ENCODE peak calls at places on chromosome 1, in six cellular contexts. One of them, this sample, is unnamed.

GRCh38 chr1:157101196-157101595 is 1.6 kb upstream of the ETV3L start:
- DNase-seq in NCI-H2029 treated with DMSO at 0.1 percent for 48 hours: no peak
- DNase-seq in neural crest cell: no peak
- DNase-seq in fibroblast of lung: no peak
- DNase-seq in nephron progenitor cell: no peak
- DNase-seq in stimulated activated effector memory CD8-positive, alpha-beta T cell treated with anti-CD3 and anti-CD28 coated beads, Interleukin-12 subunit alpha, Interleukin-12 subunit beta, amount 100 ng/mL, for 72 hours: no peak
- DNase-seq in this sample: no peak

GRCh38 chr1:175893192-175893591 is 149.8 kb upstream of the TNR start:
- DNase-seq in NCI-H2029 treated with DMSO at 0.1 percent for 48 hours: no peak
- DNase-seq in neural crest cell: no peak
- DNase-seq in fibroblast of lung: no peak
- DNase-seq in nephron progenitor cell: no peak
- DNase-seq in stimulated activated effector memory CD8-positive, alpha-beta T cell treated with anti-CD3 and anti-CD28 coated beads, Interleukin-12 subunit alpha, Interleukin-12 subunit beta, amount 100 ng/mL, for 72 hours: no peak
- DNase-seq in this sample: no peak

GRCh38 chr1:41152622-41153044 is 89.5 kb downstream of the SCMH1 start:
- DNase-seq in NCI-H2029 treated with DMSO at 0.1 percent for 48 hours: no peak
- DNase-seq in neural crest cell: no peak
- DNase-seq in fibroblast of lung: peak; percentile 97
- DNase-seq in nephron progenitor cell: no peak
- DNase-seq in stimulated activated effector memory CD8-positive, alpha-beta T cell treated with anti-CD3 and anti-CD28 coated beads, Interleukin-12 subunit alpha, Interleukin-12 subunit beta, amount 100 ng/mL, for 72 hours: no peak
- DNase-seq in this sample: peak; percentile 2

GRCh38 chr1:116375884-116376733 is 3.1 kb downstream of the ATP1A1 start:
- DNase-seq in NCI-H2029 treated with DMSO at 0.1 percent for 48 hours: no peak
- DNase-seq in neural crest cell: no peak
- DNase-seq in fibroblast of lung: peak; percentile 88
- DNase-seq in nephron progenitor cell: peak; percentile 29
- DNase-seq in stimulated activated effector memory CD8-positive, alpha-beta T cell treated with anti-CD3 and anti-CD28 coated beads, Interleukin-12 subunit alpha, Interleukin-12 subunit beta, amount 100 ng/mL, for 72 hours: no peak
- DNase-seq in this sample: no peak

GRCh38 chr1:152786077-152786476 is at the start of gene LCE1E:
- DNase-seq in NCI-H2029 treated with DMSO at 0.1 percent for 48 hours: no peak
- DNase-seq in neural crest cell: no peak
- DNase-seq in fibroblast of lung: no peak
- DNase-seq in nephron progenitor cell: no peak
- DNase-seq in stimulated activated effector memory CD8-positive, alpha-beta T cell treated with anti-CD3 and anti-CD28 coated beads, Interleukin-12 subunit alpha, Interleukin-12 subunit beta, amount 100 ng/mL, for 72 hours: no peak
- DNase-seq in this sample: no peak

GRCh38 chr1:59061876-59062275 is 235.0 kb upstream of the FGGY start:
- DNase-seq in NCI-H2029 treated with DMSO at 0.1 percent for 48 hours: no peak
- DNase-seq in neural crest cell: no peak
- DNase-seq in fibroblast of lung: peak; percentile 97
- DNase-seq in nephron progenitor cell: no peak
- DNase-seq in stimulated activated effector memory CD8-positive, alpha-beta T cell treated with anti-CD3 and anti-CD28 coated beads, Interleukin-12 subunit alpha, Interleukin-12 subunit beta, amount 100 ng/mL, for 72 hours: no peak
- DNase-seq in this sample: peak; percentile 29

GRCh38 chr1:9687876-9688582 is 36.5 kb downstream of the PIK3CD start:
- DNase-seq in NCI-H2029 treated with DMSO at 0.1 percent for 48 hours: no peak
- DNase-seq in neural crest cell: peak; percentile 23
- DNase-seq in fibroblast of lung: no peak
- DNase-seq in nephron progenitor cell: peak; percentile 51
- DNase-seq in stimulated activated effector memory CD8-positive, alpha-beta T cell treated with anti-CD3 and anti-CD28 coated beads, Interleukin-12 subunit alpha, Interleukin-12 subunit beta, amount 100 ng/mL, for 72 hours: no peak
- DNase-seq in this sample: no peak

GRCh38 chr1:235945775-235946565 is 79.3 kb upstream of the LYST start:
- DNase-seq in NCI-H2029 treated with DMSO at 0.1 percent for 48 hours: no peak
- DNase-seq in neural crest cell: no peak
- DNase-seq in fibroblast of lung: no peak
- DNase-seq in nephron progenitor cell: no peak
- DNase-seq in stimulated activated effector memory CD8-positive, alpha-beta T cell treated with anti-CD3 and anti-CD28 coated beads, Interleukin-12 subunit alpha, Interleukin-12 subunit beta, amount 100 ng/mL, for 72 hours: no peak
- DNase-seq in this sample: no peak

GRCh38 chr1:6460349-6461236 is 5.4 kb downstream of the TNFRSF25 start:
- DNase-seq in NCI-H2029 treated with DMSO at 0.1 percent for 48 hours: no peak
- DNase-seq in neural crest cell: no peak
- DNase-seq in fibroblast of lung: no peak
- DNase-seq in nephron progenitor cell: no peak
- DNase-seq in stimulated activated effector memory CD8-positive, alpha-beta T cell treated with anti-CD3 and anti-CD28 coated beads, Interleukin-12 subunit alpha, Interleukin-12 subunit beta, amount 100 ng/mL, for 72 hours: peak; percentile 57
- DNase-seq in this sample: peak; percentile 42

GRCh38 chr1:33256701-33257387 is 552 bp downstream of the ZNF362 start:
- DNase-seq in NCI-H2029 treated with DMSO at 0.1 percent for 48 hours: peak; percentile 16
- DNase-seq in neural crest cell: peak; percentile 29
- DNase-seq in fibroblast of lung: peak; percentile 85
- DNase-seq in nephron progenitor cell: peak; percentile 49
- DNase-seq in stimulated activated effector memory CD8-positive, alpha-beta T cell treated with anti-CD3 and anti-CD28 coated beads, Interleukin-12 subunit alpha, Interleukin-12 subunit beta, amount 100 ng/mL, for 72 hours: peak; percentile 15
- DNase-seq in this sample: no peak

GRCh38 chr1:62294211-62294610 is 25.0 kb downstream of the KANK4 start:
- DNase-seq in NCI-H2029 treated with DMSO at 0.1 percent for 48 hours: no peak
- DNase-seq in neural crest cell: no peak
- DNase-seq in fibroblast of lung: peak; percentile 8
- DNase-seq in nephron progenitor cell: peak; percentile 37
- DNase-seq in stimulated activated effector memory CD8-positive, alpha-beta T cell treated with anti-CD3 and anti-CD28 coated beads, Interleukin-12 subunit alpha, Interleukin-12 subunit beta, amount 100 ng/mL, for 72 hours: no peak
- DNase-seq in this sample: no peak

GRCh38 chr1:205225901-205226765 is 1.6 kb upstream of the TMCC2 start:
- DNase-seq in NCI-H2029 treated with DMSO at 0.1 percent for 48 hours: peak; percentile 60
- DNase-seq in neural crest cell: no peak
- DNase-seq in fibroblast of lung: no peak
- DNase-seq in nephron progenitor cell: no peak
- DNase-seq in stimulated activated effector memory CD8-positive, alpha-beta T cell treated with anti-CD3 and anti-CD28 coated beads, Interleukin-12 subunit alpha, Interleukin-12 subunit beta, amount 100 ng/mL, for 72 hours: no peak
- DNase-seq in this sample: no peak

GRCh38 chr1:1630965-1631792 is 794 bp upstream of the MMP23B start:
- DNase-seq in NCI-H2029 treated with DMSO at 0.1 percent for 48 hours: peak; percentile 3
- DNase-seq in neural crest cell: no peak
- DNase-seq in fibroblast of lung: peak; percentile 71
- DNase-seq in nephron progenitor cell: peak; percentile 48
- DNase-seq in stimulated activated effector memory CD8-positive, alpha-beta T cell treated with anti-CD3 and anti-CD28 coated beads, Interleukin-12 subunit alpha, Interleukin-12 subunit beta, amount 100 ng/mL, for 72 hours: no peak
- DNase-seq in this sample: peak; percentile 83

GRCh38 chr1:59055908-59056719 is 240.8 kb upstream of the FGGY start:
- DNase-seq in NCI-H2029 treated with DMSO at 0.1 percent for 48 hours: peak; percentile 28
- DNase-seq in neural crest cell: no peak
- DNase-seq in fibroblast of lung: peak; percentile 55
- DNase-seq in nephron progenitor cell: no peak
- DNase-seq in stimulated activated effector memory CD8-positive, alpha-beta T cell treated with anti-CD3 and anti-CD28 coated beads, Interleukin-12 subunit alpha, Interleukin-12 subunit beta, amount 100 ng/mL, for 72 hours: no peak
- DNase-seq in this sample: no peak

GRCh38 chr1:37722181-37723071 is 30.1 kb downstream of the CDCA8 start:
- DNase-seq in NCI-H2029 treated with DMSO at 0.1 percent for 48 hours: no peak
- DNase-seq in neural crest cell: no peak
- DNase-seq in fibroblast of lung: no peak
- DNase-seq in nephron progenitor cell: no peak
- DNase-seq in stimulated activated effector memory CD8-positive, alpha-beta T cell treated with anti-CD3 and anti-CD28 coated beads, Interleukin-12 subunit alpha, Interleukin-12 subunit beta, amount 100 ng/mL, for 72 hours: no peak
- DNase-seq in this sample: peak; percentile 37

GRCh38 chr1:165383067-165383466 is 26.6 kb upstream of the LMX1A start:
- DNase-seq in NCI-H2029 treated with DMSO at 0.1 percent for 48 hours: no peak
- DNase-seq in neural crest cell: no peak
- DNase-seq in fibroblast of lung: peak; percentile 40
- DNase-seq in nephron progenitor cell: no peak
- DNase-seq in stimulated activated effector memory CD8-positive, alpha-beta T cell treated with anti-CD3 and anti-CD28 coated beads, Interleukin-12 subunit alpha, Interleukin-12 subunit beta, amount 100 ng/mL, for 72 hours: no peak
- DNase-seq in this sample: no peak

GRCh38 chr1:189662190-189662589 is 815.5 kb downstream of the BRINP3 start:
- DNase-seq in NCI-H2029 treated with DMSO at 0.1 percent for 48 hours: no peak
- DNase-seq in neural crest cell: no peak
- DNase-seq in fibroblast of lung: no peak
- DNase-seq in nephron progenitor cell: no peak
- DNase-seq in stimulated activated effector memory CD8-positive, alpha-beta T cell treated with anti-CD3 and anti-CD28 coated beads, Interleukin-12 subunit alpha, Interleukin-12 subunit beta, amount 100 ng/mL, for 72 hours: no peak
- DNase-seq in this sample: no peak

GRCh38 chr1:153395776-153396175 is 4.9 kb upstream of the S100A8 start:
- DNase-seq in NCI-H2029 treated with DMSO at 0.1 percent for 48 hours: no peak
- DNase-seq in neural crest cell: no peak
- DNase-seq in fibroblast of lung: no peak
- DNase-seq in nephron progenitor cell: no peak
- DNase-seq in stimulated activated effector memory CD8-positive, alpha-beta T cell treated with anti-CD3 and anti-CD28 coated beads, Interleukin-12 subunit alpha, Interleukin-12 subunit beta, amount 100 ng/mL, for 72 hours: no peak
- DNase-seq in this sample: no peak

GRCh38 chr1:198679535-198680173 is 40.8 kb downstream of the PTPRC start:
- DNase-seq in NCI-H2029 treated with DMSO at 0.1 percent for 48 hours: no peak
- DNase-seq in neural crest cell: no peak
- DNase-seq in fibroblast of lung: no peak
- DNase-seq in nephron progenitor cell: no peak
- DNase-seq in stimulated activated effector memory CD8-positive, alpha-beta T cell treated with anti-CD3 and anti-CD28 coated beads, Interleukin-12 subunit alpha, Interleukin-12 subunit beta, amount 100 ng/mL, for 72 hours: peak; percentile 49
- DNase-seq in this sample: no peak

GRCh38 chr1:220431840-220432239 is 96.1 kb upstream of the MARK1 start:
- DNase-seq in NCI-H2029 treated with DMSO at 0.1 percent for 48 hours: peak; percentile 61
- DNase-seq in neural crest cell: no peak
- DNase-seq in fibroblast of lung: no peak
- DNase-seq in nephron progenitor cell: no peak
- DNase-seq in stimulated activated effector memory CD8-positive, alpha-beta T cell treated with anti-CD3 and anti-CD28 coated beads, Interleukin-12 subunit alpha, Interleukin-12 subunit beta, amount 100 ng/mL, for 72 hours: no peak
- DNase-seq in this sample: no peak

GRCh38 chr1:214862421-214862820 is 220.1 kb upstream of the KCNK2 start:
- DNase-seq in NCI-H2029 treated with DMSO at 0.1 percent for 48 hours: no peak
- DNase-seq in neural crest cell: no peak
- DNase-seq in fibroblast of lung: peak; percentile 28
- DNase-seq in nephron progenitor cell: no peak
- DNase-seq in stimulated activated effector memory CD8-positive, alpha-beta T cell treated with anti-CD3 and anti-CD28 coated beads, Interleukin-12 subunit alpha, Interleukin-12 subunit beta, amount 100 ng/mL, for 72 hours: no peak
- DNase-seq in this sample: no peak

GRCh38 chr1:117433943-117434342 is 66.7 kb downstream of the MAN1A2 start:
- DNase-seq in NCI-H2029 treated with DMSO at 0.1 percent for 48 hours: no peak
- DNase-seq in neural crest cell: no peak
- DNase-seq in fibroblast of lung: no peak
- DNase-seq in nephron progenitor cell: no peak
- DNase-seq in stimulated activated effector memory CD8-positive, alpha-beta T cell treated with anti-CD3 and anti-CD28 coated beads, Interleukin-12 subunit alpha, Interleukin-12 subunit beta, amount 100 ng/mL, for 72 hours: no peak
- DNase-seq in this sample: no peak

GRCh38 chr1:89607888-89608626 is 24.9 kb upstream of the LRRC8C start:
- DNase-seq in NCI-H2029 treated with DMSO at 0.1 percent for 48 hours: no peak
- DNase-seq in neural crest cell: no peak
- DNase-seq in fibroblast of lung: peak; percentile 67
- DNase-seq in nephron progenitor cell: no peak
- DNase-seq in stimulated activated effector memory CD8-positive, alpha-beta T cell treated with anti-CD3 and anti-CD28 coated beads, Interleukin-12 subunit alpha, Interleukin-12 subunit beta, amount 100 ng/mL, for 72 hours: peak; percentile 32
- DNase-seq in this sample: no peak

GRCh38 chr1:245860681-245861552 is 646.2 kb downstream of the SMYD3 start:
- DNase-seq in NCI-H2029 treated with DMSO at 0.1 percent for 48 hours: no peak
- DNase-seq in neural crest cell: no peak
- DNase-seq in fibroblast of lung: peak; percentile 66
- DNase-seq in nephron progenitor cell: no peak
- DNase-seq in stimulated activated effector memory CD8-positive, alpha-beta T cell treated with anti-CD3 and anti-CD28 coated beads, Interleukin-12 subunit alpha, Interleukin-12 subunit beta, amount 100 ng/mL, for 72 hours: no peak
- DNase-seq in this sample: no peak

GRCh38 chr1:53078333-53079101 is 16.5 kb downstream of the PODN start:
- DNase-seq in NCI-H2029 treated with DMSO at 0.1 percent for 48 hours: no peak
- DNase-seq in neural crest cell: no peak
- DNase-seq in fibroblast of lung: no peak
- DNase-seq in nephron progenitor cell: no peak
- DNase-seq in stimulated activated effector memory CD8-positive, alpha-beta T cell treated with anti-CD3 and anti-CD28 coated beads, Interleukin-12 subunit alpha, Interleukin-12 subunit beta, amount 100 ng/mL, for 72 hours: no peak
- DNase-seq in this sample: no peak

GRCh38 chr1:110677016-110677415 is 2.3 kb upstream of the KCNA3 start:
- DNase-seq in NCI-H2029 treated with DMSO at 0.1 percent for 48 hours: no peak
- DNase-seq in neural crest cell: no peak
- DNase-seq in fibroblast of lung: no peak
- DNase-seq in nephron progenitor cell: no peak
- DNase-seq in stimulated activated effector memory CD8-positive, alpha-beta T cell treated with anti-CD3 and anti-CD28 coated beads, Interleukin-12 subunit alpha, Interleukin-12 subunit beta, amount 100 ng/mL, for 72 hours: no peak
- DNase-seq in this sample: no peak

GRCh38 chr1:206700445-206701036 is 15.8 kb downstream of the MAPKAPK2 start:
- DNase-seq in NCI-H2029 treated with DMSO at 0.1 percent for 48 hours: peak; percentile 48
- DNase-seq in neural crest cell: no peak
- DNase-seq in fibroblast of lung: peak; percentile 87
- DNase-seq in nephron progenitor cell: no peak
- DNase-seq in stimulated activated effector memory CD8-positive, alpha-beta T cell treated with anti-CD3 and anti-CD28 coated beads, Interleukin-12 subunit alpha, Interleukin-12 subunit beta, amount 100 ng/mL, for 72 hours: no peak
- DNase-seq in this sample: no peak

GRCh38 chr1:36387141-36387949 is 1.6 kb upstream of the STK40 start:
- DNase-seq in NCI-H2029 treated with DMSO at 0.1 percent for 48 hours: no peak
- DNase-seq in neural crest cell: no peak
- DNase-seq in fibroblast of lung: peak; percentile 89
- DNase-seq in nephron progenitor cell: no peak
- DNase-seq in stimulated activated effector memory CD8-positive, alpha-beta T cell treated with anti-CD3 and anti-CD28 coated beads, Interleukin-12 subunit alpha, Interleukin-12 subunit beta, amount 100 ng/mL, for 72 hours: no peak
- DNase-seq in this sample: no peak

GRCh38 chr1:45684402-45684801 is 1.9 kb downstream of the GPBP1L1 start:
- DNase-seq in NCI-H2029 treated with DMSO at 0.1 percent for 48 hours: no peak
- DNase-seq in neural crest cell: no peak
- DNase-seq in fibroblast of lung: no peak
- DNase-seq in nephron progenitor cell: no peak
- DNase-seq in stimulated activated effector memory CD8-positive, alpha-beta T cell treated with anti-CD3 and anti-CD28 coated beads, Interleukin-12 subunit alpha, Interleukin-12 subunit beta, amount 100 ng/mL, for 72 hours: no peak
- DNase-seq in this sample: no peak

GRCh38 chr1:206566976-206567375 is 45.3 kb downstream of the EIF2D start:
- DNase-seq in NCI-H2029 treated with DMSO at 0.1 percent for 48 hours: no peak
- DNase-seq in neural crest cell: no peak
- DNase-seq in fibroblast of lung: no peak
- DNase-seq in nephron progenitor cell: no peak
- DNase-seq in stimulated activated effector memory CD8-positive, alpha-beta T cell treated with anti-CD3 and anti-CD28 coated beads, Interleukin-12 subunit alpha, Interleukin-12 subunit beta, amount 100 ng/mL, for 72 hours: no peak
- DNase-seq in this sample: no peak

GRCh38 chr1:41853907-41854306 is 64.8 kb downstream of the HIVEP3 start:
- DNase-seq in NCI-H2029 treated with DMSO at 0.1 percent for 48 hours: no peak
- DNase-seq in neural crest cell: no peak
- DNase-seq in fibroblast of lung: no peak
- DNase-seq in nephron progenitor cell: no peak
- DNase-seq in stimulated activated effector memory CD8-positive, alpha-beta T cell treated with anti-CD3 and anti-CD28 coated beads, Interleukin-12 subunit alpha, Interleukin-12 subunit beta, amount 100 ng/mL, for 72 hours: no peak
- DNase-seq in this sample: no peak

GRCh38 chr1:33740040-33740745 is 123.7 kb upstream of the HMGB4 start:
- DNase-seq in NCI-H2029 treated with DMSO at 0.1 percent for 48 hours: no peak
- DNase-seq in neural crest cell: no peak
- DNase-seq in fibroblast of lung: no peak
- DNase-seq in nephron progenitor cell: no peak
- DNase-seq in stimulated activated effector memory CD8-positive, alpha-beta T cell treated with anti-CD3 and anti-CD28 coated beads, Interleukin-12 subunit alpha, Interleukin-12 subunit beta, amount 100 ng/mL, for 72 hours: no peak
- DNase-seq in this sample: no peak

GRCh38 chr1:116983678-116984077 is 17.9 kb upstream of the CD101 start:
- DNase-seq in NCI-H2029 treated with DMSO at 0.1 percent for 48 hours: no peak
- DNase-seq in neural crest cell: no peak
- DNase-seq in fibroblast of lung: no peak
- DNase-seq in nephron progenitor cell: no peak
- DNase-seq in stimulated activated effector memory CD8-positive, alpha-beta T cell treated with anti-CD3 and anti-CD28 coated beads, Interleukin-12 subunit alpha, Interleukin-12 subunit beta, amount 100 ng/mL, for 72 hours: no peak
- DNase-seq in this sample: no peak

GRCh38 chr1:43776043-43776761 is 68.9 kb downstream of the ST3GAL3 start:
- DNase-seq in NCI-H2029 treated with DMSO at 0.1 percent for 48 hours: no peak
- DNase-seq in neural crest cell: no peak
- DNase-seq in fibroblast of lung: peak; percentile 83
- DNase-seq in nephron progenitor cell: no peak
- DNase-seq in stimulated activated effector memory CD8-positive, alpha-beta T cell treated with anti-CD3 and anti-CD28 coated beads, Interleukin-12 subunit alpha, Interleukin-12 subunit beta, amount 100 ng/mL, for 72 hours: no peak
- DNase-seq in this sample: no peak

GRCh38 chr1:9996624-9997582 is at the start of gene RBP7:
- DNase-seq in NCI-H2029 treated with DMSO at 0.1 percent for 48 hours: no peak
- DNase-seq in neural crest cell: no peak
- DNase-seq in fibroblast of lung: no peak
- DNase-seq in nephron progenitor cell: peak; percentile 51
- DNase-seq in stimulated activated effector memory CD8-positive, alpha-beta T cell treated with anti-CD3 and anti-CD28 coated beads, Interleukin-12 subunit alpha, Interleukin-12 subunit beta, amount 100 ng/mL, for 72 hours: no peak
- DNase-seq in this sample: peak; percentile 50

GRCh38 chr1:196160066-196160795 is 448.0 kb downstream of the KCNT2 start:
- DNase-seq in NCI-H2029 treated with DMSO at 0.1 percent for 48 hours: no peak
- DNase-seq in neural crest cell: no peak
- DNase-seq in fibroblast of lung: peak; percentile 89
- DNase-seq in nephron progenitor cell: no peak
- DNase-seq in stimulated activated effector memory CD8-positive, alpha-beta T cell treated with anti-CD3 and anti-CD28 coated beads, Interleukin-12 subunit alpha, Interleukin-12 subunit beta, amount 100 ng/mL, for 72 hours: no peak
- DNase-seq in this sample: no peak

GRCh38 chr1:66022904-66023620 is 230.4 kb downstream of the PDE4B start:
- DNase-seq in NCI-H2029 treated with DMSO at 0.1 percent for 48 hours: no peak
- DNase-seq in neural crest cell: no peak
- DNase-seq in fibroblast of lung: peak; percentile 12
- DNase-seq in nephron progenitor cell: peak; percentile 8
- DNase-seq in stimulated activated effector memory CD8-positive, alpha-beta T cell treated with anti-CD3 and anti-CD28 coated beads, Interleukin-12 subunit alpha, Interleukin-12 subunit beta, amount 100 ng/mL, for 72 hours: no peak
- DNase-seq in this sample: no peak

This sample was measured in frontal cortex.